ENCODE peak calls at places on chromosomes 13 and 19, in four cellular contexts. W, S, D and M are unnamed samples.

GRCh38 chr13:39422845-39423565 is 180.0 kb downstream of the LHFPL6 start:
- DNase-seq in W (peak; percentile 11), S (no peak), D (no peak), M (peak; percentile 53)

GRCh38 chr13:111396457-111396856 is 76.0 kb downstream of the TEX29 start:
- DNase-seq in W (no peak), S (no peak), D (no peak), M (no peak)

GRCh38 chr13:100725472-100725871 is 50.9 kb upstream of the TMTC4 start:
- DNase-seq in W (no peak), S (no peak), D (no peak), M (no peak)

GRCh38 chr19:47310819-47311218 is 1.2 kb downstream of the C5AR1 start:
- DNase-seq in W (peak; percentile 78), S (peak; percentile 53), D (peak; percentile 42), M (no peak)

GRCh38 chr13:72983085-72983768 is 75.6 kb upstream of the KLF5 start:
- DNase-seq in W (peak; percentile 51), S (peak; percentile 57), D (no peak), M (peak; percentile 69)

GRCh38 chr13:76971215-76971614 is 20.7 kb upstream of the CLN5 start:
- DNase-seq in W (no peak), S (no peak), D (no peak), M (no peak)

GRCh38 chr13:75770164-75771145 is 134.3 kb downstream of the LMO7 start:
- DNase-seq in W (peak; percentile 54), S (no peak), D (no peak), M (peak; percentile 29)

GRCh38 chr19:52170863-52171320 is 529 bp downstream of the ZNF836 start:
- DNase-seq in W (no peak), S (no peak), D (peak; percentile 22), M (no peak)

GRCh38 chr19:50909240-50910070 is 1.7 kb downstream of the KLK4 start:
- DNase-seq in W (peak; percentile 21), S (no peak), D (peak; percentile 22), M (peak; percentile 48)

GRCh38 chr13:35475131-35475959 is 1.1 kb downstream of the MAB21L1 start:
- DNase-seq in W (peak; percentile 29), S (no peak), D (peak; percentile 56), M (peak; percentile 34)

GRCh38 chr19:3358919-3359849 is 7.2 kb upstream of the NFIC start:
- DNase-seq in W (peak; percentile 50), S (peak; percentile 66), D (peak; percentile 80), M (peak; percentile 77)

GRCh38 chr19:32364040-32364439 is 18.6 kb downstream of the ZNF507 start:
- DNase-seq in W (no peak), S (no peak), D (no peak), M (no peak)

GRCh38 chr19:2398735-2399305 is 28.6 kb downstream of the TIMM13 start:
- DNase-seq in W (no peak), S (no peak), D (no peak), M (no peak)

GRCh38 chr13:23921451-23921888 is 24.2 kb upstream of the C1QTNF9B start:
- DNase-seq in W (peak; percentile 72), S (no peak), D (no peak), M (peak; percentile 78)

GRCh38 chr19:33432408-33433170 is 59.1 kb downstream of the CEBPG start:
- DNase-seq in W (no peak), S (no peak), D (no peak), M (no peak)

GRCh38 chr13:45296259-45296658 is 44.7 kb downstream of the TPT1 start:
- DNase-seq in W (no peak), S (no peak), D (no peak), M (peak; percentile 26)

GRCh38 chr19:34044011-34044410 is 128.3 kb upstream of the LSM14A start:
- DNase-seq in W (no peak), S (no peak), D (no peak), M (no peak)

GRCh38 chr19:17873661-17874422 is 2.1 kb downstream of the SLC5A5 start:
- DNase-seq in W (peak; percentile 60), S (no peak), D (no peak), M (peak; percentile 27)

GRCh38 chr13:94369862-94370491 is 109.5 kb downstream of the DCT start:
- DNase-seq in W (no peak), S (no peak), D (no peak), M (no peak)

GRCh38 chr19:33358408-33358807 is 15.1 kb upstream of the CEBPG start:
- DNase-seq in W (peak; percentile 93), S (no peak), D (no peak), M (no peak)

GRCh38 chr19:3672575-3672948 is 27.7 kb downstream of the PIP5K1C start:
- DNase-seq in W (no peak), S (no peak), D (no peak), M (no peak)

GRCh38 chr13:20968745-20969144 is 66.2 kb upstream of the XPO4 start:
- DNase-seq in W (no peak), S (no peak), D (no peak), M (no peak)

GRCh38 chr13:36919833-36920611 is at the start of gene SMAD9:
- DNase-seq in W (peak; percentile 76), S (peak; percentile 62), D (peak; percentile 76), M (peak; percentile 79)

GRCh38 chr19:16420781-16421386 is 50.9 kb downstream of the EPS15L1 start:
- DNase-seq in W (no peak), S (no peak), D (peak; percentile 75), M (no peak)

GRCh38 chr19:36489920-36490415 is 607 bp upstream of the ZNF566 start:
- DNase-seq in W (peak; percentile 91), S (no peak), D (peak; percentile 78), M (peak; percentile 95)

GRCh38 chr13:21106089-21106488 is 44.7 kb upstream of the LATS2 start:
- DNase-seq in W (no peak), S (no peak), D (no peak), M (peak; percentile 23)

GRCh38 chr13:24124789-24125476 is 35.6 kb upstream of the SPATA13 start:
- DNase-seq in W (no peak), S (no peak), D (no peak), M (no peak)

GRCh38 chr13:29516880-29517279 is 78.6 kb downstream of the SLC7A1 start:
- DNase-seq in W (no peak), S (no peak), D (no peak), M (no peak)

GRCh38 chr13:82905071-82905470 is 977.2 kb downstream of the SLITRK1 start:
- DNase-seq in W (peak; percentile 77), S (no peak), D (no peak), M (no peak)
- H3K4me3 ChIP-seq in W (no peak overlapping the region), S (no peak overlapping the region), D (no peak overlapping the region), M (no peak overlapping the region)

DNA sequence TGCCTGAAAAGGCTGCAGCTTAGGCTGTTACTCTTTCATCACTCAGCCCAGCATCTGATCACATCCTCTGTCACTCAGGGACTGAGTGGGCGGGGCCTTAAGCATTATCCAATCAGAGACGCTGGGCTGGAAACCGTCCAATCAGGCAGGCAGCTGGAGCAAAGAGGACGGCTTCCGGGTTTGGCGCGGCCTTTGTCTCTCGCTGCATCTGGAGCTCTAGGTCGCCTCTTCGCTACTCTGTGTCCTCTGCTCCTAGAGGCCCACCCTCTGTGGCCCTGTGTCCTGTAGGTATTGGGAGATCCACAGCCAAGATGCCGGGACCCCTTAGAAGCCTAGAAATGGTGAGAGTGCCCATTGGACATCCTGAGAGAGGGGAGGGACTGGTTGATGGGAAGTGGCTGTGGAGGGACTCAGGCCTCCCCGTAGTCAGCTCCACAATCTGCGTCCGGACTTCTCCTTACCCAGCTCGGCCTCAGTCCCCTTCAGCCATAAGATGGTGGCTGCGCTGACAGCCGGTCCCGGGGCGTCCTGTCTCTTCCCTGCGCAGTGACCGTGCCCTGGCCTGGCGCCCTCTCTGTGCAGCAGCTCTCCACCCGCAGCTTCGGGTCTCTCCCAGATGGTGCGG is at the start of gene ZNF486:
- DNase-seq in W (peak; percentile 96), S (peak; percentile 94), D (peak; percentile 94), M (peak; percentile 96)
- H3K4me3 ChIP-seq in W (peak within 1 kb of the TSS; percentile 92), S (peak within 1 kb of the TSS; percentile 65), D (peak within 1 kb of the TSS; percentile 84), M (peak within 1 kb of the TSS; percentile 76)

GRCh38 chr19:38648789-38649304 is 1.4 kb downstream of the ACTN4 start:
- DNase-seq in W (no peak), S (no peak), D (no peak), M (no peak)

GRCh38 chr19:38650180-38650775 is 2.8 kb downstream of the ACTN4 start:
- DNase-seq in W (peak; percentile 69), S (no peak), D (no peak), M (no peak)

GRCh38 chr19:38649305-38650179 is 2.1 kb downstream of the ACTN4 start:
- DNase-seq in W (peak; percentile 74), S (peak; percentile 62), D (peak; percentile 29), M (no peak)

GRCh38 chr19:38653028-38653571 is 5.7 kb downstream of the ACTN4 start:
- DNase-seq in W (peak; percentile 59), S (no peak), D (no peak), M (peak; percentile 72)

GRCh38 chr19:38650911-38651584 is 3.6 kb downstream of the ACTN4 start:
- DNase-seq in W (peak; percentile 62), S (peak; percentile 43), D (no peak), M (peak; percentile 98)
- H3K4me3 ChIP-seq in W (peak overlapping the region; percentile 100), S (no peak overlapping the region), D (peak overlapping the region; percentile 86), M (no peak overlapping the region)

DNA sequence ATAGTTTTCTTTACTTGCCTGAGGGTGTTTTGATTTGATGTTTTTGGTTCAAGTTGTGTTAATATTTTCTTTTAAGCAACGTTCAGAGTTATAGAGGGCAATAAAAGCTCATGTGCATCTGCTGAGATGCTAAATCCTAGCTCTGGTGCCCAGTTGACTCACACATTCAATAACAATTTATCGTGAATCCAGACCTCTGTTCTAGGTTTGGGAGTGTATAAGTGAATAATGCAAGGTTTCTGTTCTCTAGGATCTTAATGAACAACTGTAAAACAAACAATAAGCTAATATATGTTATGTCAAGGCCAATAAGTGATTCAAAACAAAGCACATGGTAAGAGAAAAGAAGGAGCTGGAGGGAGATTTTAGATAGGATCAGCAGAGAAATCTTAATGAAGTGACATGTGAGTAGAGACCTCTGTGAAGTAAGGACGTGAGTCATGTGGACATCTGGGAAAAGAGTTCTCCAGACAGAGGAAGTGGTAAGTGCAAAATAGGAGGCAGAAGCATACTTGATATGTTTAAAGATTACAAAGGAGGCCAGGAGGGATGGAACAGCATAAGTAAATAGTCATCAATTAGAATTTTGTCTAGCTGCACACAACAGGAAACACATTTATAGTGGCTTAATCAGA is 278.4 kb upstream of the HTR2A start:
- DNase-seq in W (peak; percentile 54), S (no peak), D (no peak), M (peak; percentile 85)
- H3K4me3 ChIP-seq in W (no peak overlapping the region), S (no peak overlapping the region), D (no peak overlapping the region), M (no peak overlapping the region)

GRCh38 chr19:8209965-8210659 is 942 bp downstream of the CERS4 start:
- DNase-seq in W (no peak), S (no peak), D (no peak), M (no peak)
- H3K4me3 ChIP-seq in W (peak overlapping the region; percentile 10), S (peak overlapping the region; percentile 83), D (peak overlapping the region; percentile 83), M (peak overlapping the region; percentile 72)

DNA sequence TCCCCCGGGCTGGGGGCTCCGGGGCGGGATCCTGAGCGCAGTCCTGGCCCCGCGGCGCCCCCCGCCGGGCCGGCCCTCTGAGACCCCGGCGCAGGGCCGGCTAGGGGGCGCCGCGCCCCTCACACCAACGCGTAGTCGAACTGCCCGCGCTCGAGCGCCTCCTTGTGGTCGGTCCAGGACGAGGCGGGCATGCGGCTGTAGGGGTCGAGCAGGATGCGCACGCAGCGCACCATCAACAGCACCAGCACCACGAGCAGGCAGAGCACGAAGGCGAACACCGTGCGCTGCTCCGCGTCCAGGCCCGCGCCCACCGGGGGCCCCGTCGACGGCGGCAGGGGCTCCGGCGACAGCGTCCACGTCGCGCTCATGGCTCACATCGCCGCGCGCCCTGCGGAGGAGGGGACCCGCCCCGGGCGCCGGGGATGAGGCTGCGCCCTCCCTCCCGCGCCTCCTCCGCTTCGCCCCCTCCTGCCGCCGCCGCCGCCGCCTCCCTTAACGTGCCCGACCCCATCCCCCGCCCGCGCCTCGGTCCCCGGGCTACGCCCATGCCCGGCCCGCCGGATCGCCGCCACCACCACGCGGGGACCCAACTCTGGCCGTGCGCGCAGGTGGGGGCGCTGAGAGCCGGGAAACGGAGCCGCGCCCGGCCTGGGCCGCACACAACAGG is 631 bp downstream of the CTXN1 start:
- DNase-seq in W (peak; percentile 64), S (peak; percentile 62), D (peak; percentile 76), M (peak; percentile 73)
- H3K4me3 ChIP-seq in W (no peak overlapping the region), S (no peak overlapping the region), D (peak overlapping the region; percentile 40), M (peak overlapping the region; percentile 30)